ENCODE peak calls at places on chromosomes 2 and 18, in ten cellular contexts. One of them, this sample, is unnamed.

GRCh38 chr2:30481323-30481800 is 34.3 kb downstream of the LCLAT1 start:
- DNase-seq in cerebellum: no peak
- DNase-seq in CD8-positive, alpha-beta T cell: no peak
- DNase-seq in GM06990: no peak
- DNase-seq in GM23338: no peak
- DNase-seq in EH: peak; percentile 30
- DNase-seq in smooth muscle cell of the brain vasculature: no peak
- DNase-seq in T-cell: no peak
- DNase-seq in kidney tubule cell: peak; percentile 3
- DNase-seq in hypothalamus: no peak
- DNase-seq in this sample: no peak

GRCh38 chr18:29154758-29155725 is 978.1 kb upstream of the CDH2 start:
- DNase-seq in cerebellum: no peak
- DNase-seq in CD8-positive, alpha-beta T cell: no peak
- DNase-seq in GM06990: no peak
- DNase-seq in GM23338: no peak
- DNase-seq in EH: peak; percentile 92
- DNase-seq in smooth muscle cell of the brain vasculature: no peak
- DNase-seq in T-cell: no peak
- DNase-seq in kidney tubule cell: peak; percentile 95
- DNase-seq in hypothalamus: no peak
- DNase-seq in this sample: no peak

GRCh38 chr18:2547477-2548087 is 23.7 kb downstream of the METTL4 start:
- DNase-seq in cerebellum: peak; percentile 32
- DNase-seq in CD8-positive, alpha-beta T cell: no peak
- DNase-seq in GM06990: no peak
- DNase-seq in GM23338: peak; percentile 54
- DNase-seq in EH: peak; percentile 65
- DNase-seq in smooth muscle cell of the brain vasculature: no peak
- DNase-seq in T-cell: no peak
- DNase-seq in kidney tubule cell: peak; percentile 56
- DNase-seq in hypothalamus: no peak
- DNase-seq in this sample: peak; percentile 35

GRCh38 chr2:50143822-50144575 is 887.9 kb downstream of the NRXN1 start:
- DNase-seq in cerebellum: peak; percentile 47
- DNase-seq in CD8-positive, alpha-beta T cell: no peak
- DNase-seq in GM06990: peak; percentile 6
- DNase-seq in GM23338: peak; percentile 64
- DNase-seq in EH: peak; percentile 52
- DNase-seq in smooth muscle cell of the brain vasculature: no peak
- DNase-seq in T-cell: no peak
- DNase-seq in kidney tubule cell: peak; percentile 67
- DNase-seq in hypothalamus: no peak
- DNase-seq in this sample: peak; percentile 2

GRCh38 chr2:197208029-197208428 is 102.6 kb downstream of the ANKRD44 start:
- DNase-seq in cerebellum: no peak
- DNase-seq in CD8-positive, alpha-beta T cell: no peak
- DNase-seq in GM06990: no peak
- DNase-seq in GM23338: no peak
- DNase-seq in EH: no peak
- DNase-seq in smooth muscle cell of the brain vasculature: no peak
- DNase-seq in T-cell: no peak
- DNase-seq in kidney tubule cell: no peak
- DNase-seq in hypothalamus: no peak
- DNase-seq in this sample: no peak

GRCh38 chr2:222709191-222709891 is 37.9 kb downstream of the MOGAT1 start:
- DNase-seq in cerebellum: peak; percentile 8
- DNase-seq in CD8-positive, alpha-beta T cell: no peak
- DNase-seq in GM06990: peak; percentile 22
- DNase-seq in GM23338: peak; percentile 42
- DNase-seq in EH: peak; percentile 96
- DNase-seq in smooth muscle cell of the brain vasculature: peak; percentile 90
- DNase-seq in T-cell: no peak
- DNase-seq in kidney tubule cell: peak; percentile 90
- DNase-seq in hypothalamus: peak; percentile 63
- DNase-seq in this sample: peak; percentile 14

GRCh38 chr2:173891315-173892037 is 73.7 kb downstream of the SP3 start:
- DNase-seq in cerebellum: no peak
- DNase-seq in CD8-positive, alpha-beta T cell: no peak
- DNase-seq in GM06990: no peak
- DNase-seq in GM23338: no peak
- DNase-seq in EH: no peak
- DNase-seq in smooth muscle cell of the brain vasculature: no peak
- DNase-seq in T-cell: no peak
- DNase-seq in kidney tubule cell: no peak
- DNase-seq in hypothalamus: no peak
- DNase-seq in this sample: no peak

GRCh38 chr2:3291113-3291512 is 86.5 kb downstream of the EIPR1 start:
- DNase-seq in cerebellum: no peak
- DNase-seq in CD8-positive, alpha-beta T cell: no peak
- DNase-seq in GM06990: no peak
- DNase-seq in GM23338: no peak
- DNase-seq in EH: no peak
- DNase-seq in smooth muscle cell of the brain vasculature: no peak
- DNase-seq in T-cell: no peak
- DNase-seq in kidney tubule cell: no peak
- DNase-seq in hypothalamus: no peak
- DNase-seq in this sample: no peak

GRCh38 chr2:9673914-9674481 is 43.2 kb upstream of the YWHAQ start:
- DNase-seq in cerebellum: no peak
- DNase-seq in CD8-positive, alpha-beta T cell: no peak
- DNase-seq in GM06990: no peak
- DNase-seq in GM23338: no peak
- DNase-seq in EH: no peak
- DNase-seq in smooth muscle cell of the brain vasculature: no peak
- DNase-seq in T-cell: no peak
- DNase-seq in kidney tubule cell: peak; percentile 27
- DNase-seq in hypothalamus: no peak
- DNase-seq in this sample: no peak

GRCh38 chr2:8624855-8625398 is 56.9 kb upstream of the ID2 start:
- DNase-seq in cerebellum: no peak
- DNase-seq in CD8-positive, alpha-beta T cell: no peak
- DNase-seq in GM06990: no peak
- DNase-seq in GM23338: no peak
- DNase-seq in EH: no peak
- DNase-seq in smooth muscle cell of the brain vasculature: no peak
- DNase-seq in T-cell: no peak
- DNase-seq in kidney tubule cell: no peak
- DNase-seq in hypothalamus: no peak
- DNase-seq in this sample: no peak

GRCh38 chr2:152486048-152486736 is 151.2 kb downstream of the FMNL2 start:
- DNase-seq in cerebellum: no peak
- DNase-seq in CD8-positive, alpha-beta T cell: no peak
- DNase-seq in GM06990: no peak
- DNase-seq in GM23338: no peak
- DNase-seq in EH: no peak
- DNase-seq in smooth muscle cell of the brain vasculature: no peak
- DNase-seq in T-cell: no peak
- DNase-seq in kidney tubule cell: peak; percentile 88
- DNase-seq in hypothalamus: no peak
- DNase-seq in this sample: no peak

GRCh38 chr2:98555681-98556080 is 52.6 kb downstream of the COA5 start:
- DNase-seq in cerebellum: peak; percentile 50
- DNase-seq in CD8-positive, alpha-beta T cell: no peak
- DNase-seq in GM06990: no peak
- DNase-seq in GM23338: no peak
- DNase-seq in EH: no peak
- DNase-seq in smooth muscle cell of the brain vasculature: no peak
- DNase-seq in T-cell: no peak
- DNase-seq in kidney tubule cell: no peak
- DNase-seq in hypothalamus: no peak
- DNase-seq in this sample: no peak

GRCh38 chr2:3108105-3108504 is 269.5 kb downstream of the EIPR1 start:
- DNase-seq in cerebellum: no peak
- DNase-seq in CD8-positive, alpha-beta T cell: no peak
- DNase-seq in GM06990: no peak
- DNase-seq in GM23338: no peak
- DNase-seq in EH: no peak
- DNase-seq in smooth muscle cell of the brain vasculature: no peak
- DNase-seq in T-cell: no peak
- DNase-seq in kidney tubule cell: no peak
- DNase-seq in hypothalamus: no peak
- DNase-seq in this sample: no peak

GRCh38 chr2:145729993-145730770 is 1210.3 kb upstream of the ZEB2 start:
- DNase-seq in cerebellum: no peak
- DNase-seq in CD8-positive, alpha-beta T cell: no peak
- DNase-seq in GM06990: no peak
- DNase-seq in GM23338: no peak
- DNase-seq in EH: no peak
- DNase-seq in smooth muscle cell of the brain vasculature: no peak
- DNase-seq in T-cell: no peak
- DNase-seq in kidney tubule cell: no peak
- DNase-seq in hypothalamus: no peak
- DNase-seq in this sample: no peak

GRCh38 chr2:143451622-143452021 is 322.4 kb downstream of the ARHGAP15 start:
- DNase-seq in cerebellum: no peak
- DNase-seq in CD8-positive, alpha-beta T cell: no peak
- DNase-seq in GM06990: no peak
- DNase-seq in GM23338: no peak
- DNase-seq in EH: peak; percentile 65
- DNase-seq in smooth muscle cell of the brain vasculature: no peak
- DNase-seq in T-cell: no peak
- DNase-seq in kidney tubule cell: peak; percentile 60
- DNase-seq in hypothalamus: no peak
- DNase-seq in this sample: no peak

GRCh38 chr2:151730242-151730975 is 3.9 kb downstream of the NEB start:
- DNase-seq in cerebellum: no peak
- DNase-seq in CD8-positive, alpha-beta T cell: no peak
- DNase-seq in GM06990: peak; percentile 20
- DNase-seq in GM23338: peak; percentile 63
- DNase-seq in EH: peak; percentile 11
- DNase-seq in smooth muscle cell of the brain vasculature: no peak
- DNase-seq in T-cell: no peak
- DNase-seq in kidney tubule cell: peak; percentile 65
- DNase-seq in hypothalamus: no peak
- DNase-seq in this sample: no peak

GRCh38 chr2:218998414-218999002 is 5.3 kb upstream of the CRYBA2 start:
- DNase-seq in cerebellum: no peak
- DNase-seq in CD8-positive, alpha-beta T cell: no peak
- DNase-seq in GM06990: no peak
- DNase-seq in GM23338: no peak
- DNase-seq in EH: no peak
- DNase-seq in smooth muscle cell of the brain vasculature: no peak
- DNase-seq in T-cell: no peak
- DNase-seq in kidney tubule cell: no peak
- DNase-seq in hypothalamus: no peak
- DNase-seq in this sample: no peak

GRCh38 chr18:67646890-67647289 is 130.4 kb upstream of the DSEL start:
- DNase-seq in cerebellum: no peak
- DNase-seq in CD8-positive, alpha-beta T cell: no peak
- DNase-seq in GM06990: no peak
- DNase-seq in GM23338: no peak
- DNase-seq in EH: no peak
- DNase-seq in smooth muscle cell of the brain vasculature: no peak
- DNase-seq in T-cell: no peak
- DNase-seq in kidney tubule cell: no peak
- DNase-seq in hypothalamus: no peak
- DNase-seq in this sample: no peak

GRCh38 chr2:151361674-151362380 is 4.4 kb downstream of the TNFAIP6 start:
- DNase-seq in cerebellum: no peak
- DNase-seq in CD8-positive, alpha-beta T cell: no peak
- DNase-seq in GM06990: no peak
- DNase-seq in GM23338: no peak
- DNase-seq in EH: peak; percentile 59
- DNase-seq in smooth muscle cell of the brain vasculature: no peak
- DNase-seq in T-cell: no peak
- DNase-seq in kidney tubule cell: peak; percentile 93
- DNase-seq in hypothalamus: no peak
- DNase-seq in this sample: no peak

GRCh38 chr2:112029164-112029563 is 25.9 kb upstream of the TMEM87B start:
- DNase-seq in cerebellum: no peak
- DNase-seq in CD8-positive, alpha-beta T cell: no peak
- DNase-seq in GM06990: no peak
- DNase-seq in GM23338: no peak
- DNase-seq in EH: no peak
- DNase-seq in smooth muscle cell of the brain vasculature: no peak
- DNase-seq in T-cell: no peak
- DNase-seq in kidney tubule cell: no peak
- DNase-seq in hypothalamus: no peak
- DNase-seq in this sample: no peak

GRCh38 chr2:54557601-54558187 is 101.6 kb downstream of the SPTBN1 start:
- DNase-seq in cerebellum: peak; percentile 21
- DNase-seq in CD8-positive, alpha-beta T cell: peak; percentile 85
- DNase-seq in GM06990: peak; percentile 78
- DNase-seq in GM23338: peak; percentile 55
- DNase-seq in EH: peak; percentile 57
- DNase-seq in smooth muscle cell of the brain vasculature: no peak
- DNase-seq in T-cell: peak; percentile 65
- DNase-seq in kidney tubule cell: peak; percentile 88
- DNase-seq in hypothalamus: no peak
- DNase-seq in this sample: peak; percentile 65

GRCh38 chr2:7625392-7626138 is 708.4 kb downstream of the RNF144A start:
- DNase-seq in cerebellum: no peak
- DNase-seq in CD8-positive, alpha-beta T cell: no peak
- DNase-seq in GM06990: peak; percentile 22
- DNase-seq in GM23338: no peak
- DNase-seq in EH: no peak
- DNase-seq in smooth muscle cell of the brain vasculature: no peak
- DNase-seq in T-cell: no peak
- DNase-seq in kidney tubule cell: no peak
- DNase-seq in hypothalamus: no peak
- DNase-seq in this sample: peak; percentile 40

GRCh38 chr18:62802523-62802922 is 87.2 kb downstream of the PHLPP1 start:
- DNase-seq in cerebellum: no peak
- DNase-seq in CD8-positive, alpha-beta T cell: no peak
- DNase-seq in GM06990: no peak
- DNase-seq in GM23338: no peak
- DNase-seq in EH: no peak
- DNase-seq in smooth muscle cell of the brain vasculature: no peak
- DNase-seq in T-cell: no peak
- DNase-seq in kidney tubule cell: no peak
- DNase-seq in hypothalamus: no peak
- DNase-seq in this sample: no peak

GRCh38 chr2:237513693-237514092 is 26.6 kb downstream of the MLPH start:
- DNase-seq in cerebellum: no peak
- DNase-seq in CD8-positive, alpha-beta T cell: no peak
- DNase-seq in GM06990: no peak
- DNase-seq in GM23338: no peak
- DNase-seq in EH: no peak
- DNase-seq in smooth muscle cell of the brain vasculature: no peak
- DNase-seq in T-cell: no peak
- DNase-seq in kidney tubule cell: no peak
- DNase-seq in hypothalamus: no peak
- DNase-seq in this sample: no peak

GRCh38 chr2:53989210-53989862 is 18.5 kb upstream of the PSME4 start:
- DNase-seq in cerebellum: no peak
- DNase-seq in CD8-positive, alpha-beta T cell: no peak
- DNase-seq in GM06990: no peak
- DNase-seq in GM23338: no peak
- DNase-seq in EH: no peak
- DNase-seq in smooth muscle cell of the brain vasculature: no peak
- DNase-seq in T-cell: no peak
- DNase-seq in kidney tubule cell: no peak
- DNase-seq in hypothalamus: no peak
- DNase-seq in this sample: no peak

GRCh38 chr2:10163498-10164486 is 41.3 kb downstream of the RRM2 start:
- DNase-seq in cerebellum: no peak
- DNase-seq in CD8-positive, alpha-beta T cell: no peak
- DNase-seq in GM06990: no peak
- DNase-seq in GM23338: no peak
- DNase-seq in EH: peak; percentile 32
- DNase-seq in smooth muscle cell of the brain vasculature: no peak
- DNase-seq in T-cell: no peak
- DNase-seq in kidney tubule cell: no peak
- DNase-seq in hypothalamus: no peak
- DNase-seq in this sample: peak; percentile 41

GRCh38 chr2:55761024-55761423 is 67.4 kb upstream of the PNPT1 start:
- DNase-seq in cerebellum: no peak
- DNase-seq in CD8-positive, alpha-beta T cell: no peak
- DNase-seq in GM06990: no peak
- DNase-seq in GM23338: no peak
- DNase-seq in EH: no peak
- DNase-seq in smooth muscle cell of the brain vasculature: no peak
- DNase-seq in T-cell: no peak
- DNase-seq in kidney tubule cell: no peak
- DNase-seq in hypothalamus: no peak
- DNase-seq in this sample: no peak

This sample was measured in germinal center.